ENCODE peak calls at places on chromosomes 1 and 21, in nine cellular contexts. C is IMR-90; D is upper lobe of right lung; J is GM23248; W is effector memory CD4-positive, alpha-beta T cell; R is OCI-LY7; N is osteoblast; X is lower lobe of right lung; A is adipocyte. I is an unnamed sample. For H3K4me1, the result is how much of the 10 kb centered on the place peaks cover.

GRCh38 chr21:28833181-28833580 is 159.5 kb downstream of the LTN1 start:
- DNase-seq in C (peak), D (no peak), J (no peak), W (no peak), R (no peak), N (no peak), X (no peak), A (no peak), I (peak)

GRCh38 chr1:232923739-232924386 is 26.5 kb upstream of the NTPCR start:
- DNase-seq in C (peak), D (no peak), J (peak), W (no peak), R (peak), N (no peak), X (no peak), A (no peak), I (peak)

GRCh38 chr1:70360321-70360720 is 5.8 kb upstream of the ANKRD13C start:
- DNase-seq in C (no peak), D (no peak), J (no peak), W (no peak), R (no peak), N (no peak), X (no peak), A (no peak), I (no peak)

GRCh38 chr1:20290624-20291597 is at the start of gene VWA5B1:
- DNase-seq in C (no peak), D (no peak), J (no peak), W (no peak), R (no peak), N (no peak), X (no peak), A (no peak), I (peak)

GRCh38 chr1:239386453-239387303 is at the start of gene CHRM3:
- DNase-seq in C (no peak), D (peak), J (peak), W (no peak), R (no peak), N (peak), X (peak), A (peak), I (no peak)

GRCh38 chr21:45373991-45374816 is 30.8 kb upstream of the COL18A1 start:
- DNase-seq in C (no peak), D (no peak), J (no peak), W (no peak), R (no peak), N (no peak), X (peak), A (no peak), I (no peak)

GRCh38 chr21:14989359-14989758 is 75.4 kb downstream of the NRIP1 start:
- DNase-seq in C (peak), D (no peak), J (peak), W (no peak), R (no peak), N (no peak), X (no peak), A (peak), I (no peak)

GRCh38 chr1:84796201-84796600 is 96.8 kb downstream of the LPAR3 start:
- DNase-seq in C (no peak), D (no peak), J (no peak), W (no peak), R (no peak), N (no peak), X (no peak), A (no peak), I (no peak)

GRCh38 chr21:38824124-38824822 is 18.5 kb downstream of the ETS2 start:
- DNase-seq in C (peak), D (no peak), J (peak), W (no peak), R (no peak), N (no peak), X (no peak), A (peak), I (peak)

GRCh38 chr1:156420209-156421061 is 51.4 kb downstream of the RHBG start:
- DNase-seq in C (no peak), D (no peak), J (peak), W (peak), R (no peak), N (peak), X (no peak), A (no peak), I (no peak)

GRCh38 chr1:44368471-44369151 is 13.6 kb upstream of the ERI3 start:
- DNase-seq in C (no peak), D (no peak), J (no peak), W (no peak), R (no peak), N (peak), X (no peak), A (no peak), I (no peak)

GRCh38 chr21:33893917-33894316 is 21.7 kb downstream of the ATP5PO start:
- DNase-seq in C (no peak), D (no peak), J (no peak), W (no peak), R (no peak), N (no peak), X (no peak), A (no peak), I (no peak)

GRCh38 chr1:48470506-48470905 is 1.5 kb downstream of the SPATA6 start:
- DNase-seq in C (no peak), D (no peak), J (peak), W (no peak), R (no peak), N (peak), X (peak), A (peak), I (peak)

GRCh38 chr1:87927391-87928073 is 598.9 kb downstream of the LMO4 start:
- DNase-seq in C (no peak), D (no peak), J (no peak), W (no peak), R (no peak), N (no peak), X (no peak), A (no peak), I (no peak)

GRCh38 chr1:87119741-87120140 is 205.3 kb downstream of the HS2ST1 start:
- DNase-seq in C (no peak), D (no peak), J (no peak), W (no peak), R (no peak), N (no peak), X (no peak), A (no peak), I (no peak)

GRCh38 chr1:211334986-211335385 is 8.4 kb downstream of the TRAF5 start:
- DNase-seq in C (peak), D (no peak), J (peak), W (no peak), R (no peak), N (no peak), X (no peak), A (no peak), I (no peak)

GRCh38 chr1:16215882-16216753 is 3.7 kb upstream of the ARHGEF19 start:
- DNase-seq in C (peak), D (peak), J (peak), W (peak), R (peak), N (peak), X (peak), A (peak), I (peak)

GRCh38 chr1:114892194-114892918 is 37.7 kb downstream of the SYCP1 start:
- DNase-seq in C (no peak), D (no peak), J (no peak), W (no peak), R (no peak), N (no peak), X (no peak), A (no peak), I (no peak)

GRCh38 chr1:38835230-38835827 is 24.2 kb downstream of the RRAGC start:
- DNase-seq in C (peak), D (no peak), J (peak), W (no peak), R (peak), N (peak), X (no peak), A (peak), I (peak)

GRCh38 chr1:103435443-103435842 is 90.1 kb upstream of the RNPC3 start:
- DNase-seq in C (no peak), D (no peak), J (no peak), W (no peak), R (no peak), N (no peak), X (no peak), A (no peak), I (no peak)

GRCh38 chr1:61337981-61338848 is 255.9 kb downstream of the NFIA start:
- DNase-seq in C (peak), D (peak), J (peak), W (no peak), R (no peak), N (peak), X (peak), A (peak), I (peak)

GRCh38 chr1:226711976-226712778 is 26.9 kb downstream of the ITPKB start:
- DNase-seq in C (no peak), D (no peak), J (no peak), W (peak), R (peak), N (no peak), X (no peak), A (no peak), I (no peak)

GRCh38 chr1:73998348-73998959 is 199.5 kb downstream of the LRRIQ3 start:
- DNase-seq in C (peak), D (no peak), J (peak), W (no peak), R (peak), N (no peak), X (no peak), A (peak), I (peak)

GRCh38 chr1:15345711-15346355 is 63.9 kb upstream of the EFHD2 start:
- DNase-seq in C (no peak), D (peak), J (no peak), W (peak), R (no peak), N (no peak), X (peak), A (no peak), I (no peak)

GRCh38 chr1:109969430-109969829 is 15.1 kb upstream of the AHCYL1 start:
- DNase-seq in C (peak), D (no peak), J (peak), W (no peak), R (no peak), N (no peak), X (no peak), A (peak), I (no peak)

GRCh38 chr1:58883037-58883887 is 99.4 kb upstream of the JUN start:
- DNase-seq in C (peak), D (peak), J (peak), W (no peak), R (no peak), N (peak), X (peak), A (peak), I (peak)

GRCh38 chr1:30372792-30373433 is 350.5 kb downstream of the MATN1 start:
- DNase-seq in C (no peak), D (no peak), J (no peak), W (no peak), R (no peak), N (no peak), X (no peak), A (no peak), I (no peak)

GRCh38 chr1:30384286-30385245 is 338.8 kb downstream of the MATN1 start:
- DNase-seq in C (no peak), D (peak), J (peak), W (no peak), R (no peak), N (peak), X (no peak), A (no peak), I (no peak)

GRCh38 chr1:52569333-52570265 is 16.7 kb upstream of the TUT4 start:
- DNase-seq in C (no peak), D (no peak), J (no peak), W (no peak), R (no peak), N (no peak), X (no peak), A (no peak), I (peak)

GRCh38 chr21:36388835-36389234 is 3.6 kb downstream of the CHAF1B start:
- DNase-seq in C (peak), D (no peak), J (peak), W (no peak), R (no peak), N (no peak), X (no peak), A (peak), I (peak)

GRCh38 chr1:236141447-236142357 is 637 bp upstream of the GPR137B start:
- DNase-seq in C (peak), D (no peak), J (peak), W (no peak), R (peak), N (peak), X (no peak), A (peak), I (peak)

GRCh38 chr1:218890436-218890835 is 283.2 kb upstream of the LYPLAL1 start:
- DNase-seq in C (no peak), D (no peak), J (no peak), W (no peak), R (no peak), N (no peak), X (no peak), A (no peak), I (no peak)

GRCh38 chr1:233879841-233880240 is 24.6 kb upstream of the SLC35F3 start:
- DNase-seq in C (no peak), D (no peak), J (no peak), W (no peak), R (no peak), N (no peak), X (no peak), A (no peak), I (no peak)

GRCh38 chr1:29689372-29690030 is 453.2 kb downstream of the PTPRU start:
- DNase-seq in C (no peak), D (peak), J (no peak), W (no peak), R (no peak), N (no peak), X (no peak), A (no peak), I (no peak)

GRCh38 chr1:161502181-161502580 is 3.1 kb upstream of the FCGR2A start:
- DNase-seq in C (no peak), D (no peak), J (no peak), W (no peak), R (no peak), N (no peak), X (no peak), A (no peak), I (no peak)

GRCh38 chr1:235821361-235821981 is 45.2 kb downstream of the LYST start:
- DNase-seq in C (peak), D (no peak), J (peak), W (no peak), R (no peak), N (peak), X (no peak), A (peak), I (peak)

GRCh38 chr1:154607748-154608521 is at the start of gene ADAR:
- DNase-seq in C (peak), D (peak), J (peak), W (peak), R (peak), N (peak), X (peak), A (peak), I (peak)

GRCh38 chr1:154609398-154610380 is 1.7 kb upstream of the ADAR start:
- DNase-seq in C (peak), D (no peak), J (peak), W (peak), R (peak), N (no peak), X (no peak), A (peak), I (peak)

GRCh38 chr1:154608522-154609294 is 722 bp upstream of the ADAR start:
- DNase-seq in C (peak), D (no peak), J (peak), W (peak), R (peak), N (peak), X (no peak), A (peak), I (peak)

GRCh38 chr1:154603317-154603716 is 4.7 kb downstream of the ADAR start:
- DNase-seq in C (no peak), D (no peak), J (no peak), W (no peak), R (peak), N (no peak), X (no peak), A (no peak), I (no peak)

GRCh38 chr1:154607084-154607747 is 770 bp downstream of the ADAR start:
- DNase-seq in C (peak), D (no peak), J (peak), W (no peak), R (peak), N (no peak), X (no peak), A (peak), I (peak)
- H3K4me1 ChIP-seq in C (under half), D (half or more), J (under half), W (under half), R (under half), N (under half), X (half or more), A (under half), I (under half)

DNA sequence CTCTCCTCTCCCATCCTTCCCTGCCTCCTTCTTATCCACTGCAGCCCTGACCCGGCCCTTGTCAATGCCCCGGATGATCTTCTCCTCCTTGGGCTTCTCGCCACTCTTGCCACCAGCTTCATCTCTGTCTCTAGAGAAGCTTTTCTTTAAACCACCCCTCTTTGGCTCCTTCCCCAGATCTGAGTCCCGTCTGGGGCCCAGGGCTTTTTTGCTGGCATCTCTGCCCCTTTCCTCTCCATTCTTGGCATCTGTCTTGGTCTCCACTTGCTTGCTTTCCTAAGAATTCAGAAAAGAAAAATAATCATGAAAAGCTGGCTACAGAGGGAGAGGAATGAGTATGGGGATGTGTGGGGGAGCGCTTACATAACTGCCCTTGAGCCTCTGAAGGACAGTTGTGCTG is 11.8 kb downstream of the SHISA4 start:
- DNase-seq in C (no peak), D (no peak), J (no peak), W (no peak), R (no peak), N (no peak), X (no peak), A (peak), I (no peak)
- H3K4me1 ChIP-seq in C (under half), D (under half), J (under half), W (under half), R (under half), N (half or more), X (under half), A (half or more), I (under half)

GRCh38 chr1:89689234-89689633 is 56.3 kb downstream of the LRRC8C start:
- DNase-seq in C (no peak), D (no peak), J (no peak), W (no peak), R (no peak), N (no peak), X (no peak), A (no peak), I (no peak)

GRCh38 chr1:89688607-89689006 is 55.7 kb downstream of the LRRC8C start:
- DNase-seq in C (no peak), D (no peak), J (no peak), W (no peak), R (no peak), N (no peak), X (no peak), A (no peak), I (no peak)

GRCh38 chr1:89690595-89690994 is 57.7 kb downstream of the LRRC8C start:
- DNase-seq in C (no peak), D (no peak), J (no peak), W (no peak), R (no peak), N (no peak), X (no peak), A (no peak), I (no peak)

GRCh38 chr1:89695847-89696246 is 62.9 kb downstream of the LRRC8C start:
- DNase-seq in C (no peak), D (no peak), J (no peak), W (no peak), R (no peak), N (no peak), X (no peak), A (no peak), I (no peak)

GRCh38 chr1:89692601-89693503 is 59.9 kb downstream of the LRRC8C start:
- DNase-seq in C (peak), D (no peak), J (peak), W (no peak), R (peak), N (no peak), X (no peak), A (peak), I (peak)
- H3K4me1 ChIP-seq in C (under half), D (under half), J (under half), W (under half), R (half or more), N (under half), X (under half), A (under half), I (under half)

GRCh38 chr1:94323311-94324167 is 86.2 kb upstream of the ARHGAP29 start:
- DNase-seq in C (no peak), D (no peak), J (peak), W (no peak), R (no peak), N (no peak), X (no peak), A (no peak), I (no peak)

GRCh38 chr1:94324168-94324544 is 86.8 kb upstream of the ARHGAP29 start:
- DNase-seq in C (peak), D (no peak), J (peak), W (no peak), R (no peak), N (no peak), X (no peak), A (peak), I (peak)

GRCh38 chr1:94321662-94322061 is 84.3 kb upstream of the ARHGAP29 start:
- DNase-seq in C (no peak), D (no peak), J (no peak), W (no peak), R (no peak), N (no peak), X (no peak), A (peak), I (no peak)

GRCh38 chr1:94325379-94326302 is 88.3 kb upstream of the ARHGAP29 start:
- DNase-seq in C (peak), D (no peak), J (peak), W (no peak), R (no peak), N (peak), X (no peak), A (peak), I (peak)

DNA sequence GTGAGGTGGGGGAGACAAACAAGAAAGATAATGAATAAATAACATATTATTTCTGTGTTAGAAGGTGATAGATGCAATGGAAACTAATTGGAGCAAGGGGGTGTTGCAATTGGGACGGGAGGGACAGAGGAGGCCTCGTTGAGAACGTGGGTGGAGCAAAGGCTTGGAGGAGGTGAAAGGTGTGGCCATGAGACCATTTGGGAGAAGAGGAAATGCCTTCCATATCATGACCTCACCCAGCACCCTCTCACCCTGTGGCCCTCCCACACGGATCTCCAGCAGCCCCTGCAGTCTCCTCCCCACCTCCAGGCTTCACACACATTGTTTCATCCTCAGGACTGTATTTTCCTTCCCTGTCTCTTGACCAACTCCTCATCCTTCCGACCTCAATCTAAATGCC is 85.3 kb upstream of the ARHGAP29 start:
- DNase-seq in C (no peak), D (no peak), J (peak), W (no peak), R (no peak), N (no peak), X (no peak), A (no peak), I (no peak)
- H3K4me1 ChIP-seq in C (under half), D (under half), J (half or more), W (under half), R (under half), N (under half), X (under half), A (under half), I (under half)

GRCh38 chr1:63831409-63831808 is 57.6 kb downstream of the ROR1 start:
- DNase-seq in C (no peak), D (no peak), J (no peak), W (no peak), R (peak), N (no peak), X (no peak), A (no peak), I (no peak)
- H3K4me1 ChIP-seq in C (under half), D (under half), J (under half), W (under half), R (half or more), N (under half), X (under half), A (half or more), I (under half)

GRCh38 chr1:154176341-154176740 is 15.6 kb downstream of the TPM3 start:
- DNase-seq in C (peak), D (no peak), J (peak), W (no peak), R (no peak), N (peak), X (no peak), A (peak), I (peak)

GRCh38 chr1:154179951-154180687 is 11.8 kb downstream of the TPM3 start:
- DNase-seq in C (no peak), D (no peak), J (no peak), W (no peak), R (peak), N (no peak), X (no peak), A (no peak), I (no peak)

GRCh38 chr1:154174654-154175053 is 17.2 kb downstream of the TPM3 start:
- DNase-seq in C (no peak), D (no peak), J (no peak), W (no peak), R (no peak), N (no peak), X (no peak), A (no peak), I (no peak)

GRCh38 chr1:154178856-154179811 is 12.8 kb downstream of the TPM3 start:
- DNase-seq in C (no peak), D (no peak), J (no peak), W (no peak), R (no peak), N (no peak), X (no peak), A (no peak), I (peak)

GRCh38 chr1:154178006-154178405 is 13.9 kb downstream of the TPM3 start:
- DNase-seq in C (no peak), D (no peak), J (peak), W (no peak), R (no peak), N (no peak), X (no peak), A (no peak), I (no peak)
- H3K4me1 ChIP-seq in C (under half), D (half or more), J (half or more), W (half or more), R (under half), N (under half), X (half or more), A (half or more), I (under half)